ENCODE peak calls at places on chromosomes 7 and 10, in seven cellular contexts. N is Peyer's patch, U is HFF-Myc, G is AG10803, T is HFFc6, O is Panc1, D is spleen. S is an unnamed sample.

GRCh38 chr7:47154781-47155180 is 427.1 kb downstream of the TNS3 start:
- DNase-seq in T (peak), N (no peak), O (no peak), G (peak), D (no peak), U (no peak), S (no peak)

GRCh38 chr10:118952493-118953295 is 76.8 kb upstream of the NANOS1 start:
- DNase-seq in U (no peak), G (no peak), N (no peak), O (no peak), D (no peak), T (no peak), S (peak)

GRCh38 chr7:111090834-111091233 is at the start of gene LRRN3:
- DNase-seq in N (no peak), D (no peak), O (no peak), T (peak), G (peak), U (no peak), S (no peak)

GRCh38 chr10:101014966-101015581 is 15.5 kb downstream of the LZTS2 start:
- DNase-seq in T (peak), D (no peak), G (peak), U (no peak), N (no peak), O (no peak), S (no peak)

GRCh38 chr10:122294006-122294405 is 22.9 kb downstream of the BTBD16 start:
- DNase-seq in U (no peak), O (no peak), T (no peak), N (no peak), G (peak), D (no peak), S (no peak)

GRCh38 chr10:132685121-132685891 is 100.6 kb downstream of the NKX6-2 start:
- DNase-seq in O (peak), N (peak), D (peak), U (no peak), G (no peak), T (no peak), S (peak)

GRCh38 chr7:17099083-17099973 is 199.1 kb upstream of the AHR start:
- DNase-seq in U (no peak), O (no peak), G (peak), D (no peak), T (no peak), N (peak), S (no peak)

GRCh38 chr7:3955751-3956696 is 655.0 kb downstream of the SDK1 start:
- DNase-seq in G (no peak), U (no peak), D (no peak), T (no peak), N (no peak), O (no peak), S (no peak)

GRCh38 chr10:71086439-71087080 is 125.8 kb upstream of the UNC5B start:
- DNase-seq in O (no peak), D (peak), G (no peak), U (no peak), N (peak), T (no peak), S (peak)

GRCh38 chr7:26499316-26499897 is 207.7 kb downstream of the SNX10 start:
- DNase-seq in T (no peak), N (no peak), G (no peak), O (no peak), U (no peak), D (no peak), S (no peak)

GRCh38 chr10:43340619-43341018 is 30.8 kb upstream of the FXYD4 start:
- DNase-seq in G (no peak), U (no peak), O (no peak), T (no peak), D (no peak), N (no peak), S (no peak)

GRCh38 chr7:90188281-90188680 is 23.3 kb upstream of the STEAP2 start:
- DNase-seq in T (no peak), U (no peak), N (no peak), O (no peak), D (no peak), G (no peak), S (no peak)

GRCh38 chr7:115933463-115933862 is 97.1 kb downstream of the TFEC start:
- DNase-seq in D (no peak), U (peak), G (no peak), N (no peak), T (no peak), O (no peak), S (no peak)

GRCh38 chr10:30436200-30436599 is 2.2 kb downstream of the MAP3K8 start:
- DNase-seq in O (no peak), N (no peak), D (no peak), T (peak), G (peak), U (no peak), S (no peak)

GRCh38 chr7:100477871-100478248 is 1.2 kb downstream of the TSC22D4 start:
- DNase-seq in O (no peak), G (no peak), D (no peak), N (no peak), T (no peak), U (no peak), S (no peak)

GRCh38 chr7:113142385-113143119 is 24.2 kb upstream of the SMIM30 start:
- DNase-seq in U (no peak), N (no peak), O (no peak), T (no peak), D (no peak), G (no peak), S (no peak)

GRCh38 chr10:125662616-125663015 is 20.3 kb downstream of the TEX36 start:
- DNase-seq in G (peak), T (peak), D (no peak), N (no peak), O (no peak), U (no peak), S (no peak)

GRCh38 chr7:67413670-67414069 is 417.0 kb downstream of the TYW1 start:
- DNase-seq in T (no peak), G (no peak), D (no peak), O (no peak), N (no peak), U (no peak), S (no peak)

GRCh38 chr7:155214328-155214986 is 83.2 kb upstream of the INSIG1 start:
- DNase-seq in G (peak), N (peak), O (no peak), U (no peak), D (peak), T (no peak), S (no peak)

GRCh38 chr10:78892383-78893191 is 176.2 kb upstream of the ZMIZ1 start:
- DNase-seq in T (no peak), O (no peak), G (no peak), N (no peak), D (no peak), U (no peak), S (peak)

GRCh38 chr10:95096143-95096542 is 26.8 kb upstream of the CYP2C8 start:
- DNase-seq in N (peak), U (no peak), O (no peak), G (no peak), T (no peak), D (no peak), S (no peak)

GRCh38 chr10:104351067-104351681 is 2.5 kb upstream of the CFAP58 start:
- DNase-seq in N (no peak), U (no peak), T (peak), D (no peak), G (peak), O (no peak), S (no peak)

GRCh38 chr7:134761206-134761786 is 18.1 kb upstream of the CALD1 start:
- DNase-seq in G (no peak), T (no peak), O (no peak), D (no peak), U (no peak), N (no peak), S (no peak)

GRCh38 chr10:61110188-61110844 is 166.3 kb upstream of the RHOBTB1 start:
- DNase-seq in D (no peak), U (no peak), T (peak), O (no peak), G (no peak), N (no peak), S (no peak)

GRCh38 chr7:73555411-73555982 is 2.0 kb downstream of the BCL7B start:
- DNase-seq in T (no peak), N (no peak), O (no peak), D (no peak), G (peak), U (no peak), S (no peak)

GRCh38 chr10:683448-684071 is 5.9 kb downstream of the DIP2C start:
- DNase-seq in T (peak), U (peak), O (peak), D (no peak), G (peak), N (no peak), S (no peak)

DNA sequence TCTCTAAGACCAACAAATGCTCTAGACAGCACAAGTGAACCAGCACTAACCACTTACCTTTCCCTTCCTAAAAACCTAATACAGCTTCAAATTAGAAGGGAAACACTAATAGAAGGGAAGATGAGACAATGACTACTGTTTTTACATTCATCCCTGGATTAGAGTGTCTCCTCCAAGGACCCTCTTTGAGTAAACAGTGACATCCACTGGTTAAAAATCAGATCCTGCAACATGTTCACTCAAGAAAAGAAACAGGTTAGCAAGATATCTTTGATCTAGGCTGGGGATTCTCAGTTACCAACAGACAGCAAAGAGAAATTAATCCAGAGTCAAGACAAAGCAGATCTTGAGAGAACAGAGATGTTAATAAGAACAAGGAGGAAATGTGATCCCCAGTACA is 177.7 kb upstream of the GHITM start:
- DNase-seq in O (no peak), D (no peak), G (no peak), U (no peak), N (no peak), T (no peak), S (no peak)
- TF ChIP-seq CTCF in O (peak), D (no peak), G (no peak), U (no peak), N (peak), T (no peak), S (peak)

GRCh38 chr10:86197166-86197790 is 169.3 kb downstream of the GRID1 start:
- DNase-seq in G (no peak), D (peak), T (no peak), N (peak), O (no peak), U (no peak), S (no peak)
- TF ChIP-seq CTCF in G (no peak), D (no peak), T (no peak), N (no peak), O (no peak), U (no peak), S (no peak)

GRCh38 chr7:149494738-149495368 is 2.8 kb downstream of the ZNF746 start:
- DNase-seq in G (peak), N (no peak), U (no peak), T (no peak), O (no peak), D (no peak), S (no peak)
- TF ChIP-seq CTCF in G (no peak), N (no peak), U (no peak), T (no peak), O (no peak), D (peak), S (no peak)

DNA sequence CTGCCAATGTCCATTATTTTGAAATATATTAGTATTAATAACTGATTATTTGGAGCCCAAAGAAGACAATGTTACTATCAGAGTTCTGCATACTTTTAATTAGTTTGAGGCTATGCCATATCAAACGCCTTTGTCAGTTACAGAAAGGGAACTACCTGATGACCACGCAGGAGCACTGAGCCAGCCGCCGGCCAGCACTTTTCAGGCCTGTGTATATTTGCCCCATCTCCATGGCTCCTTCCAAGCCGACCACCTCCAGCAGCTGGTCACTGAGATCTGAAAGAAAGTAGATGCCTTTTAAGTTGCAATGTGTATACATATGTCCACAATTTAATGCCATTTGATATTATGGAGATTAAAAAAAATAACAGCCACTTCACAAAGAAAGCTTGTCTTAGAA is 188.4 kb upstream of the ETV1 start:
- DNase-seq in N (no peak), G (no peak), O (no peak), T (no peak), U (no peak), D (no peak), S (no peak)
- TF ChIP-seq CTCF in N (no peak), G (no peak), O (no peak), T (no peak), U (no peak), D (no peak), S (no peak)

GRCh38 chr7:38330861-38331709 is 57.6 kb upstream of the TARP start:
- DNase-seq in T (no peak), N (no peak), D (peak), U (no peak), G (no peak), O (no peak), S (no peak)
- TF ChIP-seq CTCF in T (no peak), N (no peak), D (no peak), U (peak), G (no peak), O (peak), S (no peak)

S was measured in type B pancreatic cell.